ENCODE peak calls at places on chromosomes 7 and 10, in six cellular contexts. V is mucosa of descending colon; Q is NT2/D1; L is heart left ventricle; F is CD8-positive, alpha-beta memory T cell; X is upper lobe of right lung. N is an unnamed sample. For H3K9me3, the result is how much of the 10 kb centered on the place peaks cover.

GRCh38 chr7:93046641-93047040 is 71.1 kb downstream of the SAMD9 start:
- DNase-seq in X (no peak), L (no peak), V (no peak), Q (no peak), F (no peak), N (no peak)

GRCh38 chr7:142349670-142350405 is 92.0 kb upstream of the PRSS58 start:
- DNase-seq in F (no peak), Q (no peak), L (no peak), X (peak), V (no peak), N (peak)

GRCh38 chr7:14698239-14698638 is 204.3 kb downstream of the DGKB start:
- DNase-seq in L (no peak), Q (no peak), X (no peak), F (no peak), V (no peak), N (no peak)

GRCh38 chr7:762891-763290 is 35.8 kb upstream of the PRKAR1B start:
- DNase-seq in L (no peak), F (no peak), Q (no peak), X (no peak), V (no peak), N (no peak)

GRCh38 chr10:132107211-132107946 is 41.6 kb downstream of the JAKMIP3 start:
- DNase-seq in Q (no peak), L (no peak), V (no peak), X (no peak), F (no peak), N (no peak)

GRCh38 chr7:106187613-106188350 is 75.7 kb upstream of the SYPL1 start:
- DNase-seq in L (no peak), Q (no peak), F (no peak), V (no peak), X (no peak), N (no peak)

GRCh38 chr7:151057737-151057988 is at the start of gene CDK5:
- DNase-seq in F (no peak), V (no peak), X (no peak), L (no peak), Q (no peak), N (no peak)

GRCh38 chr7:51000956-51001355 is 218.3 kb upstream of the GRB10 start:
- DNase-seq in L (no peak), F (no peak), X (no peak), V (no peak), Q (no peak), N (no peak)

GRCh38 chr7:85186521-85187241 is at the start of gene SEMA3D:
- DNase-seq in L (peak), Q (peak), F (no peak), X (peak), V (peak), N (peak)

GRCh38 chr10:70335246-70335613 is 47.2 kb downstream of the LRRC20 start:
- DNase-seq in Q (no peak), F (no peak), L (peak), X (peak), V (peak), N (no peak)

GRCh38 chr7:95688931-95689453 is 83.4 kb upstream of the DYNC1I1 start:
- DNase-seq in F (no peak), Q (no peak), V (no peak), L (peak), X (no peak), N (no peak)

GRCh38 chr7:107201795-107202450 is 33.1 kb downstream of the HBP1 start:
- DNase-seq in Q (peak), V (no peak), L (peak), X (no peak), F (peak), N (peak)

GRCh38 chr10:67662415-67662814 is 33.6 kb downstream of the CTNNA3 start:
- DNase-seq in F (no peak), X (no peak), Q (no peak), V (no peak), L (no peak), N (no peak)

GRCh38 chr10:44478040-44478439 is 93.1 kb upstream of the CXCL12 start:
- DNase-seq in F (no peak), L (no peak), X (no peak), V (no peak), Q (no peak), N (no peak)

GRCh38 chr7:132643302-132643701 is 67.0 kb upstream of the PLXNA4 start:
- DNase-seq in F (no peak), Q (peak), X (no peak), V (no peak), L (no peak), N (no peak)

GRCh38 chr10:21336476-21337170 is 188.9 kb downstream of the SKIDA1 start:
- DNase-seq in Q (peak), X (no peak), L (peak), V (no peak), F (no peak), N (peak)

GRCh38 chr10:121179006-121179405 is 327.8 kb downstream of the WDR11 start:
- DNase-seq in V (no peak), L (no peak), X (no peak), F (no peak), Q (no peak), N (no peak)

GRCh38 chr7:80277434-80278427 is 143.1 kb downstream of the GNAI1 start:
- DNase-seq in V (no peak), X (no peak), F (no peak), Q (no peak), L (no peak), N (no peak)

GRCh38 chr10:74255214-74255613 is 104.2 kb downstream of the ADK start:
- DNase-seq in Q (no peak), L (no peak), V (no peak), X (no peak), F (no peak), N (no peak)

GRCh38 chr7:26375604-26376207 is 84.0 kb downstream of the SNX10 start:
- DNase-seq in X (no peak), V (no peak), Q (no peak), L (no peak), F (no peak), N (no peak)

GRCh38 chr10:47152861-47153349 is 147.1 kb upstream of the GDF10 start:
- DNase-seq in F (no peak), V (no peak), Q (no peak), X (no peak), L (no peak), N (no peak)

GRCh38 chr10:130226012-130226411 is 89.8 kb downstream of the GLRX3 start:
- DNase-seq in X (peak), Q (no peak), F (no peak), V (no peak), L (no peak), N (no peak)

GRCh38 chr7:56124981-56125380 is 8.8 kb upstream of the NUPR2 start:
- DNase-seq in X (no peak), L (no peak), Q (no peak), F (no peak), V (no peak), N (no peak)
- H3K9me3 ChIP-seq in X (under half), L (under half), Q (under half), F (under half), V (under half), N (under half)

DNA sequence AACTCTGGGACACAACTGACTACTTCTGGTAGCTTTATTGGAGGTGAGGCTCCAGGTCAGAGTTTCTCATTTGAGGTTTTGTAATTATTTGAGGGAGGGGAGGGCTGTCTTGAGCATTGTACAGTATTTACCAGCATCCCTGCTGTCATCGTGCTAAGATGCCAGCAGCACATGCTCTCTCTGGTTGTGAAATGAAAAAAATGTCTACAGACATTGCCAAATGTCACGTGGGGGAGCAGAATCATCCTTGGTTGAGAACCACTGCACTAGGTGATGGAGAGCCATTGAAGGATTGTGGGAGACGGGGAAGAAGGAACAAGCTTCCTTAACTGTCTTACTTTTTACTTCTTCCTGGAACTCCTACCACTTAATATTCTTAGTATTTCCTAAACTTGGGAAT is 5.0 kb downstream of the SEPTIN7 start:
- DNase-seq in F (no peak), L (no peak), X (no peak), Q (no peak), V (no peak), N (no peak)
- H3K9me3 ChIP-seq in F (under half), L (under half), X (under half), Q (under half), V (under half), N (under half)

GRCh38 chr10:42519761-42520460 is 118.5 kb downstream of the ZNF33B start:
- DNase-seq in Q (no peak), F (no peak), L (no peak), V (no peak), X (no peak), N (no peak)

GRCh38 chr10:42523098-42523497 is 115.3 kb downstream of the ZNF33B start:
- DNase-seq in F (no peak), V (no peak), Q (no peak), L (no peak), X (no peak), N (no peak)

GRCh38 chr10:42513921-42514320 is 124.4 kb downstream of the ZNF33B start:
- DNase-seq in V (no peak), L (no peak), F (no peak), X (no peak), Q (no peak), N (no peak)

GRCh38 chr10:42519079-42519478 is 119.3 kb downstream of the ZNF33B start:
- DNase-seq in L (no peak), F (no peak), X (no peak), Q (no peak), V (no peak), N (no peak)
- H3K9me3 ChIP-seq in L (half or more), F (half or more), X (half or more), Q (half or more), V (half or more), N (under half)

DNA sequence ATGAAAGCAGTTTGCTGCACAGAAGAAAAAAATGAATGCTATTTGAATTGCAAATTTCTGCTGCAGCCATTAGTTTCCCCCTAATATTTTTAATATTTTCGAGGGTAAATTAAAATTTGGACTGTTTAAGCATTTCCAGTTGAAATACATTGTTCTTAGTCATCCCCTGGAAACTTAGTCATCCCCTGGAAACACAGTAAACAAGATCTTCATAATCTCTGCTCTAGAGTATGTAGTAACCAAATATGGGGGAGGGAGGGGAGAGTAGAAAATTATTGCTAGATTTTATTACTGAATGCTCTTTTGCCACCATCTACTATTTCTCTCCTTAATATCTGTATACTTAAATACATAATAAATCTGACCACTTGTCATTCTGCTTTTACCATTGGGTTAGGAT is 1053.3 kb downstream of the SORCS1 start:
- DNase-seq in Q (no peak), X (no peak), V (no peak), F (no peak), L (no peak), N (no peak)
- H3K9me3 ChIP-seq in Q (under half), X (under half), V (under half), F (under half), L (under half), N (under half)

GRCh38 chr7:52959336-52959735 is 76.1 kb upstream of the POM121L12 start:
- DNase-seq in L (no peak), V (no peak), F (no peak), Q (no peak), X (no peak), N (no peak)
- H3K9me3 ChIP-seq in L (under half), V (under half), F (under half), Q (under half), X (under half), N (under half)

GRCh38 chr7:64558781-64559180 is 4.1 kb downstream of the ZNF680 start:
- DNase-seq in V (no peak), F (no peak), L (no peak), Q (no peak), X (no peak), N (no peak)

GRCh38 chr7:64557601-64558322 is 5.1 kb downstream of the ZNF680 start:
- DNase-seq in F (no peak), X (no peak), L (no peak), V (no peak), Q (no peak), N (no peak)

GRCh38 chr7:64558323-64558705 is 4.6 kb downstream of the ZNF680 start:
- DNase-seq in Q (no peak), X (no peak), L (no peak), F (no peak), V (no peak), N (no peak)

GRCh38 chr7:64562246-64562620 is 638 bp downstream of the ZNF680 start:
- DNase-seq in Q (no peak), F (no peak), V (no peak), L (no peak), X (no peak), N (no peak)

GRCh38 chr7:64559206-64559605 is 3.7 kb downstream of the ZNF680 start:
- DNase-seq in Q (no peak), L (peak), X (no peak), F (no peak), V (no peak), N (peak)
- H3K9me3 ChIP-seq in Q (under half), L (under half), X (under half), F (under half), V (under half), N (under half)

GRCh38 chr10:81182296-81182695 is 644.6 kb downstream of the SH2D4B start:
- DNase-seq in V (no peak), X (no peak), Q (no peak), L (no peak), F (no peak), N (no peak)

GRCh38 chr10:81177651-81178244 is 640.0 kb downstream of the SH2D4B start:
- DNase-seq in X (no peak), F (no peak), L (no peak), Q (no peak), V (no peak), N (no peak)

GRCh38 chr10:81179805-81180452 is 642.2 kb downstream of the SH2D4B start:
- DNase-seq in Q (peak), V (no peak), F (no peak), L (no peak), X (no peak), N (no peak)

DNA sequence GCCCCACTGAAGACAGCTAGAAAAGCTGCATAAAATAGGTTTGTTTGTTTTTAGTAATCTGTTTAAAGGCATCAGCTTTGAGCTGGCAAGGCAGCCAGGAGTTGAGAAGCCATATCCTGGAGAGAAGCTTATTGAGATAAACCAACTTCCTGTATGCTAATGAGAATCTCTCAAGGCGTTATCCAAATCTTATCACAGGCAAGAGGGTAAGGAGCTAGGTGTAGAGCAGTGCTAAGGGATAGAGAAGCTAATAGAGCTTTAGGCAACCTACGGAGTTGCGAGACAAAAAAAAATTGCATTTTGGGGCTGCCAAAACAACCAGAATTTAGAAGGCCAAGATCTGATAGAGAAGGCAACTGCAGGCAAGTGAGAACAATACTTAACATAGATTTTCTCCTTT is 641.6 kb downstream of the SH2D4B start:
- DNase-seq in Q (no peak), F (no peak), X (no peak), L (no peak), V (no peak), N (no peak)
- H3K9me3 ChIP-seq in Q (under half), F (under half), X (under half), L (under half), V (under half), N (under half)

GRCh38 chr7:24665564-24666294 is 91.5 kb downstream of the GSDME start:
- DNase-seq in L (no peak), F (peak), X (no peak), V (no peak), Q (peak), N (no peak)
- H3K9me3 ChIP-seq in L (under half), F (under half), X (under half), V (under half), Q (under half), N (under half)

DNA sequence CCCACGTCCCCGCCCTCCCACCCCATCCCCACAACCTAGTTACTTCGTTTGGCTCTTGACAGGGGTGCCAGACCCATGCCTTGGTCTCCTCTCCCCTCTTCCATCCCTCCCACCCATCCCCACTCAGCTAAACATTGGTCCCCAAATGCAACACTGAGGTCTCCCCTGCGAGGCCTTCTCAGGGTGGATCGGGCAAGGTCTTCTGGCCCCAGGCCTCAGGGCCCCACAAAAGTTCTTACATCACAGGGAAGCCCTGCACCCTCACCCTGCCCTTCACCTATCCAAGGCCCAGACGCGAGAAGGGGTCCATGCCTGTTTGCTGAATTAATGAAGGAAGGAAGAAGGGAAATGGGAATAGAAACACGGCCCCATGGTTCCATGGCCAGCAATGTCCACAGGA is 32.0 kb downstream of the TNS3 start:
- DNase-seq in L (no peak), F (no peak), Q (no peak), X (no peak), V (no peak), N (no peak)
- H3K9me3 ChIP-seq in L (under half), F (under half), Q (under half), X (under half), V (under half), N (under half)

GRCh38 chr10:970311-971149 is 17.7 kb upstream of the GTPBP4 start:
- DNase-seq in L (no peak), X (peak), V (no peak), Q (no peak), F (no peak), N (no peak)

GRCh38 chr10:971150-971542 is 17.1 kb upstream of the GTPBP4 start:
- DNase-seq in X (peak), L (no peak), F (no peak), Q (no peak), V (no peak), N (no peak)

GRCh38 chr10:972763-973162 is 15.5 kb upstream of the GTPBP4 start:
- DNase-seq in L (no peak), V (no peak), F (no peak), X (peak), Q (no peak), N (no peak)

GRCh38 chr10:969473-970150 is 18.6 kb upstream of the GTPBP4 start:
- DNase-seq in F (no peak), L (no peak), X (no peak), Q (no peak), V (no peak), N (no peak)

GRCh38 chr10:971613-972012 is 16.6 kb upstream of the GTPBP4 start:
- DNase-seq in X (peak), V (no peak), Q (no peak), F (no peak), L (no peak), N (no peak)
- H3K9me3 ChIP-seq in X (under half), V (under half), Q (under half), F (under half), L (under half), N (under half)